ENCODE peak calls at places on chromosomes 16 and 17, in six cellular contexts. D is adrenal gland, K is lower leg skin, F is K562, L is A549, E is Peyer's patch. R is an unnamed sample.

GRCh38 chr17:76538281-76538931 is 897 bp upstream of the CYGB start:
- DNase-seq in D (peak), K (no peak), F (no peak), L (no peak), E (no peak), R (peak)

GRCh38 chr16:84532855-84533486 is 28.5 kb upstream of the MEAK7 start:
- DNase-seq in D (no peak), K (no peak), F (no peak), L (no peak), E (no peak), R (no peak)

GRCh38 chr17:56292010-56292409 is 138.7 kb downstream of the ANKFN1 start:
- DNase-seq in D (no peak), K (no peak), F (no peak), L (no peak), E (no peak), R (no peak)

GRCh38 chr16:87233928-87234327 is 83.3 kb downstream of the C16orf95 start:
- DNase-seq in D (no peak), K (no peak), F (peak), L (no peak), E (no peak), R (no peak)

GRCh38 chr16:66695935-66696668 is 441 bp downstream of the CMTM4 start:
- DNase-seq in D (peak), K (peak), F (peak), L (peak), E (no peak), R (peak)

GRCh38 chr16:84312783-84313382 is 18.2 kb downstream of the WFDC1 start:
- DNase-seq in D (no peak), K (no peak), F (no peak), L (no peak), E (no peak), R (no peak)

GRCh38 chr17:49191917-49192741 is 18.2 kb downstream of the GNGT2 start:
- DNase-seq in D (peak), K (peak), F (peak), L (peak), E (peak), R (peak)

GRCh38 chr17:72726936-72727335 is 365.6 kb downstream of the SLC39A11 start:
- DNase-seq in D (no peak), K (no peak), F (no peak), L (no peak), E (peak), R (no peak)

GRCh38 chr17:40363480-40363838 is 1.1 kb downstream of the GJD3 start:
- DNase-seq in D (no peak), K (no peak), F (no peak), L (no peak), E (no peak), R (no peak)

GRCh38 chr17:79837888-79838540 is 1.2 kb downstream of the CBX4 start:
- DNase-seq in D (peak), K (peak), F (no peak), L (no peak), E (peak), R (no peak)

GRCh38 chr17:75078097-75079022 is 9.4 kb upstream of the SLC16A5 start:
- DNase-seq in D (no peak), K (no peak), F (no peak), L (peak), E (no peak), R (no peak)

GRCh38 chr17:34714475-34715410 is 135.4 kb downstream of the TMEM132E start:
- DNase-seq in D (no peak), K (no peak), F (no peak), L (no peak), E (no peak), R (no peak)

GRCh38 chr17:64085650-64086005 is 44.3 kb downstream of the ERN1 start:
- DNase-seq in D (no peak), K (no peak), F (peak), L (no peak), E (no peak), R (no peak)

GRCh38 chr17:66348605-66349165 is 46.3 kb downstream of the PRKCA start:
- DNase-seq in D (peak), K (no peak), F (peak), L (peak), E (no peak), R (peak)

GRCh38 chr16:30027588-30028437 is 3.3 kb downstream of the TLCD3B start:
- DNase-seq in D (no peak), K (no peak), F (no peak), L (no peak), E (no peak), R (no peak)

GRCh38 chr17:59914274-59914854 is 21.4 kb downstream of the RPS6KB1 start:
- DNase-seq in D (no peak), K (no peak), F (peak), L (peak), E (no peak), R (no peak)

GRCh38 chr16:68450741-68451140 is 2.4 kb upstream of the SMPD3 start:
- DNase-seq in D (no peak), K (no peak), F (no peak), L (no peak), E (no peak), R (no peak)

GRCh38 chr16:65947951-65948350 is 418.5 kb upstream of the CDH5 start:
- DNase-seq in D (no peak), K (no peak), F (no peak), L (no peak), E (no peak), R (no peak)

GRCh38 chr17:19364699-19365498 is 2.4 kb upstream of the B9D1 start:
- DNase-seq in D (no peak), K (no peak), F (no peak), L (no peak), E (no peak), R (no peak)

GRCh38 chr16:630815-631405 is at the start of gene WFIKKN1:
- DNase-seq in D (peak), K (no peak), F (peak), L (no peak), E (no peak), R (peak)

GRCh38 chr17:48522031-48522593 is 8.7 kb downstream of the HOXB1 start:
- DNase-seq in D (no peak), K (no peak), F (peak), L (peak), E (no peak), R (no peak)

GRCh38 chr17:42403150-42403549 is 14.9 kb upstream of the STAT3 start:
- DNase-seq in D (no peak), K (no peak), F (peak), L (no peak), E (peak), R (no peak)

GRCh38 chr17:6218333-6218732 is 148.2 kb downstream of the WSCD1 start:
- DNase-seq in D (peak), K (no peak), F (no peak), L (no peak), E (no peak), R (no peak)

GRCh38 chr16:85360323-85361277 is 248.3 kb upstream of the CIBAR2 start:
- DNase-seq in D (peak), K (peak), F (no peak), L (no peak), E (no peak), R (no peak)

GRCh38 chr17:72950236-72950931 is 142.1 kb downstream of the SLC39A11 start:
- DNase-seq in D (no peak), K (no peak), F (no peak), L (no peak), E (no peak), R (no peak)

GRCh38 chr17:61644800-61645774 is 54.1 kb upstream of the NACA2 start:
- DNase-seq in D (no peak), K (no peak), F (no peak), L (no peak), E (no peak), R (no peak)

GRCh38 chr17:67578058-67578457 is 139.7 kb upstream of the NOL11 start:
- DNase-seq in D (peak), K (no peak), F (no peak), L (no peak), E (no peak), R (no peak)

GRCh38 chr16:85202051-85202601 is 89.9 kb upstream of the CIBAR2 start:
- DNase-seq in D (no peak), K (no peak), F (no peak), L (no peak), E (no peak), R (peak)

GRCh38 chr16:79181419-79181818 is 419.1 kb downstream of the MAF start:
- DNase-seq in D (no peak), K (no peak), F (no peak), L (no peak), E (no peak), R (no peak)

GRCh38 chr16:85523602-85524364 is 89.3 kb upstream of the GSE1 start:
- DNase-seq in D (no peak), K (no peak), F (peak), L (no peak), E (no peak), R (no peak)

GRCh38 chr17:58525239-58525638 is 10.8 kb upstream of the MTMR4 start:
- DNase-seq in D (peak), K (no peak), F (no peak), L (no peak), E (no peak), R (peak)

GRCh38 chr16:23691483-23692189 is 12.9 kb downstream of the PLK1 start:
- DNase-seq in D (no peak), K (no peak), F (no peak), L (no peak), E (no peak), R (no peak)

GRCh38 chr17:70774339-70775110 is 605.2 kb downstream of the KCNJ2 start:
- DNase-seq in D (no peak), K (no peak), F (no peak), L (no peak), E (no peak), R (no peak)

GRCh38 chr17:40313660-40314556 is 4.9 kb downstream of the RARA start:
- DNase-seq in D (no peak), K (no peak), F (no peak), L (no peak), E (no peak), R (peak)

GRCh38 chr16:67115649-67116048 is 5.9 kb downstream of the PHAF1 start:
- DNase-seq in D (peak), K (no peak), F (no peak), L (peak), E (no peak), R (no peak)

GRCh38 chr17:63675231-63675606 is 24.7 kb downstream of the LIMD2 start:
- DNase-seq in D (no peak), K (no peak), F (no peak), L (no peak), E (no peak), R (no peak)

DNA sequence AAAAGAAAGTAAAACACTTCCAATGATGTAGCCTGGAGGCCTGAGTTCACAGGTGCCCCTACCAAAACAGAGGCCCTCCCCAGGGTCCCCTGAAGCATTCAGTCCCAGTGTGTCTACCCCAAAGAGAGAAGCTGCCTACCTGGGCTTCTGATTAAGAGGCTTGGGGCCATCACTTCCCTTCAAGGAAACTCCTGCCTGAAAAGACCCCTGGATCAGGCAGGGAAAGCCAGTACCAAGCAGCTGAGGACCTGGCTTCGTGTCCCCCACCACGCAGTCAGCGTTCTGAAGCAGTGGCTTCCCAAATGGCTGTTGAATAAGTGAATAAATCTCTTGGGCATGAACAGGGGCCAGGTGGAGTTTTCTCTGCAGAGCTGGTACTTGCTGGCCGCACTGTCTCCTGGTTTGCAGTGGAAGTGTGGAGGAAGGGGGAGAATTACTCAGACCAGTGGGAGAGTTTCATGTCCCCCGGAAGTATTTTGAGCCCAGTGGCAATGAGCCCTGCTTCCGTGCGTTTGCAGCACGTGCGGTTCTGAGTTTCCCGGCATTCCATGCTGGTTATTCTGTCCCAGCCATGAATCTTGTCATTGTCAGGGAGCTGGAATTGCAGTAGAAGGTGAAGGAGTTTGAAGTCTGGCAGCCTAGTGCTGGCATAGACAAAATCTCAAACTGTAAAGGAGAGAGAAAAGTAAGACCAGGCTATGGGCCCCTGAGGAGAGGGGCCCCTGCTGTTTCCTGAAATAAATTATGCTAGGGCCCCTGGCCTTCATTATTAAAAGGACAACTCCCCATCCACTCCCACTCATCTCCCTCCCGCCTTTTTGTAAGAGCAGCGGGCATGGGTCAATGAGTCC is 27.0 kb downstream of the RMI2 start:
- DNase-seq in D (no peak), K (no peak), F (peak), L (no peak), E (no peak), R (no peak)
- TF ChIP-seq POLR2A in D (no peak), K (no peak), F (no peak), L (no peak), E (no peak), R (no peak)

DNA sequence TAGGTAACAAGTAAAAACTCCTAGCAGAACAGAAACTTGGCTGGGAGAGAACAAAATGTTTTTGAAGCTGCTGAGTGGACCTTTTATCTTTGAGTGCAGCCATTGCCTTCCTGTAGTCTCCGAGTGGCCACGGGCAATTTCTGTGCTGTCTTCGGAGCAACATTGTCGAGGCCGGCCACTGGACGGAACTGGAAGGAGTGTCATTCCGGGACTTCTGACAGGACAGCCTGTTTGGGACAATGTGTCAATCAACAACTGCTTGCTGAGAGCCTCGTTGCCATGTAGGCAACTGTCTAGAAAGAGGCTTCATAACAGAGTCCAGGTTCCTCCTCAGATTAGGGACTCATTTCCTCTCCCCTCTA is 96.2 kb upstream of the CDYL2 start:
- DNase-seq in D (no peak), K (no peak), F (no peak), L (no peak), E (no peak), R (no peak)
- TF ChIP-seq POLR2A in D (no peak), K (no peak), F (no peak), L (no peak), E (no peak), R (no peak)

GRCh38 chr17:9074106-9074505 is 52.8 kb downstream of the NTN1 start:
- DNase-seq in D (no peak), K (peak), F (no peak), L (no peak), E (no peak), R (no peak)

GRCh38 chr17:9071016-9071415 is 49.7 kb downstream of the NTN1 start:
- DNase-seq in D (no peak), K (no peak), F (no peak), L (no peak), E (no peak), R (no peak)

GRCh38 chr17:9071921-9072503 is 50.7 kb downstream of the NTN1 start:
- DNase-seq in D (no peak), K (no peak), F (no peak), L (no peak), E (no peak), R (no peak)

DNA sequence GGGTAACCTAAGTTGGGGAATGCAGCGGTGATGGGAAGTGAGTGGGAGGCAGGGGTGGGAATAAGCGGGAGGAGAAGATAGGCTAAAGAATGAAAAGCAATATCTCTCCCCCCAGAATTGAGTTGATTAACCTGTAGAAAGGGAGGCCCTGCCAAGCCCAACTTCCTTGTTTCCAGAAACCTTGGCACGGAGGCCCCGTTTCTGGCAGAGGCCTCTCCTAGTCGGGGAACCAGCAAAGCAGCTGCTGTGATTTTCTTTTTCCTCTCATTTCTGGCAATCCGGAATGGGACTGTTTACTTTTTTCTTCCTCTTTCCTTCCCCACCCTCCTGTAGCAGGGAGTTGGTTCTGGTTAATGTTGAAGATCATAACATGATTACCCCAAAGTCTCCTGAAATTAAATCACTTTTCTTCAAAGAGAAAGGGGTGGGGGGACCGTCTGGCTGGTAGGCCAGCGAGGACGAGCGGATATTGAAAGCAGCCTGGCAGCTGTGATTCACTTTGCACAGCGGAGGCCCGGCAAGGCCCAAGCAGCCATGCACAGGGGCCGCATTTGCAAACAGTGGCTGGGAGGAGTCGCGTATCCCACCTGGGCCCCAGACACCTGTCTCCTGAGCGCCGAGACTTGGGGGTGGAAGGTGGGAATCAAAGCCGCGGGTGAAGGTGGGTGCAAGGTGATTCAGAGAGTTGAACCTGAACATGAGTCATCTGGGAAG is 51.5 kb downstream of the NTN1 start:
- DNase-seq in D (no peak), K (peak), F (no peak), L (no peak), E (no peak), R (peak)
- TF ChIP-seq POLR2A in D (no peak), K (no peak), F (no peak), L (no peak), E (no peak), R (no peak)

DNA sequence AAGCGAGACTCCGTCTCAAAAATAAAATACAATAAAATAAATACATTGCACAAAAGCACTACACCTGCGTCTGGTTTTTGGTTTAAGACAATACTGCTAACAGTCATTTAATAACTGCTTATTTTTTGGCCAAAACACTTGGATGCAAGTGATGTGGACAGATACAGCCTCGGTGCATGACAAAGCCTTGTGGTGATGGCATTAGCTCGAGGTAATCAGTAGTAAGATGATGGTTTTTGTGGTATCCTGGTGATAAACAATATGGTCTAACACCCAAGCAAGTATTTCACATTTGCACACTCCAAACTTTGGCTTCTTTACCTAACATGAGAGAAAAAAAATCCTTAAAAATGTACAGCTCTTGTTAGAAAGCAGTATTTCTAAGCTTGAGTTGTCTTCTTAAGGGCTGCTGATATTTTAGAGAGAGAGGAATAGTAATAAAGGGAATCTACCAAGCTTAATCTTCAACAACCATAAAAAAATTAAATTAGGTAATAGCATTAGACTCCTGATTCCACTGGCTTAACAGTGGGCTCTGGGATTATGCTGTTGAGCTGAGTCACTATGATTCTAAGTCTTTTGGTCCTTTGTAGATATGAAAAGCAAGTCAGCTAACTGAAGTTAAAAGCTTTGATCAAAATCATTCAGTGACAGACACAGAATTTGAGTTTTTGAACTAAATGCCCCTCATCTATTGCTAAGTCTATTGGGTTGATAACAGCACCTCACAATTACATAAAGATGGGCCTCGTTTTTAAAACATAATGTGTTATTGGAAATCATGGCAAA is 111.0 kb downstream of the VPS53 start:
- DNase-seq in D (no peak), K (no peak), F (no peak), L (no peak), E (no peak), R (no peak)
- TF ChIP-seq POLR2A in D (no peak), K (no peak), F (no peak), L (no peak), E (no peak), R (no peak)